ENCODE peak calls at places on chromosome 20, in seven cellular contexts. W is heart right ventricle, A is GM12864, X is colonic mucosa, J is AG09309, Z is chondrocyte, T is prostate gland. B is an unnamed sample.
A peak's percentile ranks its signal among the peaks of the same experiment; 100 is the strongest.

GRCh38 chr20:36808317-36809257 is 35.0 kb upstream of the DSN1 start:
- DNase-seq in W (peak; percentile 42), A (no peak), X (peak; percentile 80), J (peak; percentile 40), Z (no peak), T (no peak), B (peak; percentile 78)

GRCh38 chr20:11687546-11688292 is 230.0 kb upstream of the BTBD3 start:
- DNase-seq in W (no peak), A (no peak), X (no peak), J (no peak), Z (no peak), T (no peak), B (no peak)

GRCh38 chr20:36479938-36480337 is 61.4 kb upstream of the MYL9 start:
- DNase-seq in W (no peak), A (no peak), X (no peak), J (no peak), Z (no peak), T (no peak), B (no peak)

GRCh38 chr20:59018817-59019216 is 412 bp upstream of the TUBB1 start:
- DNase-seq in W (no peak), A (no peak), X (no peak), J (no peak), Z (no peak), T (no peak), B (no peak)

GRCh38 chr20:50694379-50695143 is 3.2 kb upstream of the RIPOR3 start:
- DNase-seq in W (no peak), A (no peak), X (no peak), J (no peak), Z (no peak), T (no peak), B (no peak)

GRCh38 chr20:4633780-4634179 is 87.9 kb upstream of the PRND start:
- DNase-seq in W (no peak), A (no peak), X (no peak), J (peak; percentile 76), Z (no peak), T (no peak), B (no peak)

GRCh38 chr20:1472556-1473243 is 6.1 kb upstream of the NSFL1C start:
- DNase-seq in W (no peak), A (no peak), X (no peak), J (no peak), Z (no peak), T (no peak), B (no peak)

GRCh38 chr20:48604936-48605335 is 222.9 kb downstream of the PREX1 start:
- DNase-seq in W (no peak), A (no peak), X (no peak), J (no peak), Z (no peak), T (no peak), B (no peak)

GRCh38 chr20:21387528-21387927 is 9.8 kb downstream of the NKX2-4 start:
- DNase-seq in W (no peak), A (no peak), X (no peak), J (no peak), Z (no peak), T (no peak), B (no peak)

GRCh38 chr20:52242237-52243230 is 51.0 kb upstream of the ZFP64 start:
- DNase-seq in W (no peak), A (no peak), X (no peak), J (no peak), Z (no peak), T (no peak), B (peak; percentile 30)

GRCh38 chr20:5297280-5298004 is 19.3 kb downstream of the PROKR2 start:
- DNase-seq in W (no peak), A (no peak), X (no peak), J (no peak), Z (no peak), T (no peak), B (no peak)

GRCh38 chr20:22070546-22070945 is 365.1 kb downstream of the PAX1 start:
- DNase-seq in W (peak; percentile 16), A (no peak), X (no peak), J (no peak), Z (no peak), T (no peak), B (no peak)

GRCh38 chr20:61252601-61253263 is 671 bp downstream of the CDH4 start:
- DNase-seq in W (no peak), A (no peak), X (no peak), J (no peak), Z (no peak), T (no peak), B (no peak)

GRCh38 chr20:61254881-61255589 is 3.0 kb downstream of the CDH4 start:
- DNase-seq in W (no peak), A (no peak), X (no peak), J (no peak), Z (no peak), T (no peak), B (no peak)

GRCh38 chr20:61253640-61254511 is 1.8 kb downstream of the CDH4 start:
- DNase-seq in W (no peak), A (no peak), X (no peak), J (no peak), Z (no peak), T (no peak), B (no peak)

GRCh38 chr20:61251529-61252393 is at the start of gene CDH4:
- DNase-seq in W (no peak), A (no peak), X (no peak), J (no peak), Z (no peak), T (no peak), B (no peak)

GRCh38 chr20:61253264-61253639 is 1.2 kb downstream of the CDH4 start:
- DNase-seq in W (no peak), A (no peak), X (no peak), J (no peak), Z (no peak), T (no peak), B (no peak)
- TF ChIP-seq CTCF in W (peak; percentile 27), A (no peak), X (no peak), J (peak; percentile 38), Z (peak; percentile 72), T (no peak), B (no peak)

DNA sequence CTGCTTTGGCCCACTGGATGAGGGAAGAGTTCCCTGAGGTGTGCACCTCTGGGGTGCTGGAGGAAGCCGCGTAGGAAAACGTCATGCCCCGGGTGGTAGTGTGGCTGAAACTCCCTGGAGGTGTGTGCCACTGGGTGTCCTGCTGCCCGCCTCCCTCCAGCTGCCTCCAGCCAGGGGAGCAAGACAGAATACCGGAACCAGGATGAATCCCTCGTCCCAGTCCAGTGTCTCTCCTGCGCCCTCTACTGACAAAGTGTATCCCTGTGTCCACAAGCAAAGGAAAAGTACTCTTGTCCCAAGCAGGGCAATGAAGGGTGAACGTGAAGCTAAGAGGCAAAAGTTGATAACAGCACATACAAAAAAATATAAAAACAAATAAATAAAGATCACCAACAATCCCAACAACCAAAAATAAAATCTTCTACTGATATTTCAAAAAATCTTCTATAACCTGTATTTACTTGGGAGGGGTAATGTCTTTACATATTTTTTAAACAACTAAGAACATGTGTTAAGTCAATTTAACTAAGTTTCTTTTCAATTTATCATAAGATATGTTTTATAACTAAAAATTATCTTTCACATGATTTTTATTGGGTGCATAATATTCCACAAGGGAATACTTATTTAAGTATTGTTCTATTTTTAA is 437.6 kb downstream of the MAFB start:
- DNase-seq in W (no peak), A (no peak), X (peak; percentile 50), J (no peak), Z (no peak), T (no peak), B (peak; percentile 41)
- TF ChIP-seq CTCF in W (peak; percentile 44), A (peak; percentile 73), X (peak; percentile 30), J (peak; percentile 69), Z (peak; percentile 68), T (no peak), B (peak; percentile 68)

GRCh38 chr20:63024573-63025392 is 18.0 kb upstream of the BHLHE23 start:
- DNase-seq in W (no peak), A (no peak), X (no peak), J (no peak), Z (no peak), T (no peak), B (no peak)
- TF ChIP-seq CTCF in W (no peak), A (no peak), X (no peak), J (no peak), Z (no peak), T (no peak), B (no peak)

GRCh38 chr20:41064377-41064776 is 35.8 kb downstream of the TOP1 start:
- DNase-seq in W (no peak), A (peak; percentile 43), X (no peak), J (no peak), Z (no peak), T (no peak), B (peak; percentile 34)
- TF ChIP-seq CTCF in W (no peak), A (no peak), X (no peak), J (no peak), Z (no peak), T (no peak), B (peak; percentile 42)

DNA sequence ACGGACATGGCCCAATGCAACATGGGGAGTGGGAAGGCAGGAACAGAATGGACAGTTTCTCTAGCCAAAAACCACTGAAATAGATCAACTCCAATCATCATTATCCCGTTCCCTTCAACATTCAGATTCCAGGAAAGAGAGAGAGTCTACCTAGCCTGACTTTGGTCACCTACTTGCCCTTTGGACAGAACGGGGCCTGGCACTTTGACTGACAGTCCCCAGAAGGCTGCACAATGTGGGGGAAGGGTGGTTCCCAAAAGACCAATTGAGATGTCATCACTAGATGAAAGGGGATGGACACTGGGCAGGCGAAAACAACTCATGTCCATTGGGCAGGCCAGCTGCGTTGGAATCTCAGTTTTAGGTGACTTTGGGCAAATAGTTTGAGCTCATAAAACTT is 15.0 kb upstream of the KIF16B start:
- DNase-seq in W (no peak), A (no peak), X (no peak), J (no peak), Z (no peak), T (no peak), B (no peak)
- TF ChIP-seq CTCF in W (no peak), A (no peak), X (no peak), J (no peak), Z (no peak), T (no peak), B (no peak)

GRCh38 chr20:20369353-20370086 is 1.6 kb downstream of the INSM1 start:
- DNase-seq in W (no peak), A (no peak), X (peak; percentile 52), J (no peak), Z (no peak), T (no peak), B (no peak)
- TF ChIP-seq CTCF in W (no peak), A (peak; percentile 28), X (no peak), J (no peak), Z (no peak), T (no peak), B (no peak)

GRCh38 chr20:34629342-34629741 is 47.5 kb downstream of the PIGU start:
- DNase-seq in W (peak; percentile 50), A (no peak), X (no peak), J (no peak), Z (no peak), T (no peak), B (no peak)
- TF ChIP-seq CTCF in W (no peak), A (no peak), X (no peak), J (no peak), Z (no peak), T (no peak), B (no peak)

B was measured in GM13977.